ENCODE peak calls at places on chromosome 3, in nine cellular contexts. One of them, this sample, is unnamed.

GRCh38 chr3:180594631-180595348 is 7.2 kb upstream of the TTC14 start:
- DNase-seq in HFFc6: peak; percentile 59
- DNase-seq in non-pigmented ciliary epithelial cell: no peak
- DNase-seq in WTC11: no peak
- DNase-seq in H9: no peak
- DNase-seq in activated T-helper 1 cell treated with anti-CD3 and anti-CD28 coated beads, Interleukin-12 subunit alpha, Interleukin-12 subunit beta, Interleukin-2, Interleukin-4 antibody, amounts not matched to agents 30 ng/mL and 10 ng/mL and 1 ng/mL, durations not matched to agents 14 hours and 24 hours and 36 hours: no peak
- DNase-seq in hepatic stellate cell: peak; percentile 17
- DNase-seq in MCF 10A: peak; percentile 55
- DNase-seq in EH: peak; percentile 29
- DNase-seq in this sample: no peak

GRCh38 chr3:71581981-71582611 is 1.4 kb downstream of the FOXP1 start:
- DNase-seq in hepatic stellate cell: peak; percentile 24
- DNase-seq in H9: peak; percentile 69
- DNase-seq in MCF 10A: peak; percentile 60
- DNase-seq in EH: peak; percentile 67
- DNase-seq in activated T-helper 1 cell treated with anti-CD3 and anti-CD28 coated beads, Interleukin-12 subunit alpha, Interleukin-12 subunit beta, Interleukin-2, Interleukin-4 antibody, amounts not matched to agents 30 ng/mL and 10 ng/mL and 1 ng/mL, durations not matched to agents 14 hours and 24 hours and 36 hours: no peak
- DNase-seq in HFFc6: no peak
- DNase-seq in WTC11: peak; percentile 74
- DNase-seq in non-pigmented ciliary epithelial cell: no peak
- DNase-seq in this sample: peak; percentile 68

GRCh38 chr3:166879661-166880060 is 500.4 kb downstream of the ZBBX start:
- DNase-seq in non-pigmented ciliary epithelial cell: no peak
- DNase-seq in WTC11: no peak
- DNase-seq in MCF 10A: no peak
- DNase-seq in H9: no peak
- DNase-seq in activated T-helper 1 cell treated with anti-CD3 and anti-CD28 coated beads, Interleukin-12 subunit alpha, Interleukin-12 subunit beta, Interleukin-2, Interleukin-4 antibody, amounts not matched to agents 30 ng/mL and 10 ng/mL and 1 ng/mL, durations not matched to agents 14 hours and 24 hours and 36 hours: no peak
- DNase-seq in hepatic stellate cell: no peak
- DNase-seq in EH: no peak
- DNase-seq in HFFc6: no peak
- DNase-seq in this sample: no peak

GRCh38 chr3:31543375-31543774 is 10.7 kb downstream of the STT3B start:
- DNase-seq in H9: no peak
- DNase-seq in MCF 10A: no peak
- DNase-seq in hepatic stellate cell: no peak
- DNase-seq in HFFc6: no peak
- DNase-seq in WTC11: no peak
- DNase-seq in EH: peak; percentile 12
- DNase-seq in activated T-helper 1 cell treated with anti-CD3 and anti-CD28 coated beads, Interleukin-12 subunit alpha, Interleukin-12 subunit beta, Interleukin-2, Interleukin-4 antibody, amounts not matched to agents 30 ng/mL and 10 ng/mL and 1 ng/mL, durations not matched to agents 14 hours and 24 hours and 36 hours: no peak
- DNase-seq in non-pigmented ciliary epithelial cell: no peak
- DNase-seq in this sample: no peak

GRCh38 chr3:124768812-124769211 is 38.6 kb downstream of the UMPS start:
- DNase-seq in MCF 10A: peak; percentile 56
- DNase-seq in WTC11: peak; percentile 36
- DNase-seq in HFFc6: no peak
- DNase-seq in non-pigmented ciliary epithelial cell: no peak
- DNase-seq in EH: no peak
- DNase-seq in hepatic stellate cell: no peak
- DNase-seq in activated T-helper 1 cell treated with anti-CD3 and anti-CD28 coated beads, Interleukin-12 subunit alpha, Interleukin-12 subunit beta, Interleukin-2, Interleukin-4 antibody, amounts not matched to agents 30 ng/mL and 10 ng/mL and 1 ng/mL, durations not matched to agents 14 hours and 24 hours and 36 hours: no peak
- DNase-seq in H9: no peak
- DNase-seq in this sample: no peak

GRCh38 chr3:122621112-122621511 is 43.7 kb downstream of the PARP15 start:
- DNase-seq in HFFc6: no peak
- DNase-seq in EH: no peak
- DNase-seq in activated T-helper 1 cell treated with anti-CD3 and anti-CD28 coated beads, Interleukin-12 subunit alpha, Interleukin-12 subunit beta, Interleukin-2, Interleukin-4 antibody, amounts not matched to agents 30 ng/mL and 10 ng/mL and 1 ng/mL, durations not matched to agents 14 hours and 24 hours and 36 hours: no peak
- DNase-seq in hepatic stellate cell: no peak
- DNase-seq in WTC11: no peak
- DNase-seq in H9: no peak
- DNase-seq in MCF 10A: no peak
- DNase-seq in non-pigmented ciliary epithelial cell: no peak
- DNase-seq in this sample: no peak

GRCh38 chr3:14691239-14691638 is 16.3 kb downstream of the C3orf20 start:
- DNase-seq in activated T-helper 1 cell treated with anti-CD3 and anti-CD28 coated beads, Interleukin-12 subunit alpha, Interleukin-12 subunit beta, Interleukin-2, Interleukin-4 antibody, amounts not matched to agents 30 ng/mL and 10 ng/mL and 1 ng/mL, durations not matched to agents 14 hours and 24 hours and 36 hours: no peak
- DNase-seq in EH: no peak
- DNase-seq in H9: no peak
- DNase-seq in hepatic stellate cell: no peak
- DNase-seq in WTC11: no peak
- DNase-seq in MCF 10A: no peak
- DNase-seq in non-pigmented ciliary epithelial cell: no peak
- DNase-seq in HFFc6: no peak
- DNase-seq in this sample: no peak

GRCh38 chr3:73401616-73402265 is 223.0 kb downstream of the PDZRN3 start:
- DNase-seq in HFFc6: peak; percentile 39
- DNase-seq in hepatic stellate cell: no peak
- DNase-seq in MCF 10A: no peak
- DNase-seq in non-pigmented ciliary epithelial cell: no peak
- DNase-seq in activated T-helper 1 cell treated with anti-CD3 and anti-CD28 coated beads, Interleukin-12 subunit alpha, Interleukin-12 subunit beta, Interleukin-2, Interleukin-4 antibody, amounts not matched to agents 30 ng/mL and 10 ng/mL and 1 ng/mL, durations not matched to agents 14 hours and 24 hours and 36 hours: no peak
- DNase-seq in H9: no peak
- DNase-seq in EH: no peak
- DNase-seq in WTC11: no peak
- DNase-seq in this sample: peak; percentile 98

GRCh38 chr3:3110749-3111361 is 681 bp upstream of the IL5RA start:
- DNase-seq in EH: no peak
- DNase-seq in activated T-helper 1 cell treated with anti-CD3 and anti-CD28 coated beads, Interleukin-12 subunit alpha, Interleukin-12 subunit beta, Interleukin-2, Interleukin-4 antibody, amounts not matched to agents 30 ng/mL and 10 ng/mL and 1 ng/mL, durations not matched to agents 14 hours and 24 hours and 36 hours: no peak
- DNase-seq in HFFc6: no peak
- DNase-seq in non-pigmented ciliary epithelial cell: no peak
- DNase-seq in WTC11: no peak
- DNase-seq in MCF 10A: no peak
- DNase-seq in hepatic stellate cell: no peak
- DNase-seq in H9: no peak
- DNase-seq in this sample: no peak

GRCh38 chr3:10996345-10997050 is 4.0 kb downstream of the SLC6A1 start:
- DNase-seq in H9: no peak
- DNase-seq in hepatic stellate cell: no peak
- DNase-seq in WTC11: no peak
- DNase-seq in EH: no peak
- DNase-seq in non-pigmented ciliary epithelial cell: no peak
- DNase-seq in HFFc6: no peak
- DNase-seq in activated T-helper 1 cell treated with anti-CD3 and anti-CD28 coated beads, Interleukin-12 subunit alpha, Interleukin-12 subunit beta, Interleukin-2, Interleukin-4 antibody, amounts not matched to agents 30 ng/mL and 10 ng/mL and 1 ng/mL, durations not matched to agents 14 hours and 24 hours and 36 hours: no peak
- DNase-seq in MCF 10A: no peak
- DNase-seq in this sample: no peak

GRCh38 chr3:194561306-194561974 is 71.8 kb downstream of the TMEM44 start:
- DNase-seq in H9: no peak
- DNase-seq in HFFc6: peak; percentile 90
- DNase-seq in non-pigmented ciliary epithelial cell: peak; percentile 55
- DNase-seq in WTC11: no peak
- DNase-seq in EH: peak; percentile 91
- DNase-seq in activated T-helper 1 cell treated with anti-CD3 and anti-CD28 coated beads, Interleukin-12 subunit alpha, Interleukin-12 subunit beta, Interleukin-2, Interleukin-4 antibody, amounts not matched to agents 30 ng/mL and 10 ng/mL and 1 ng/mL, durations not matched to agents 14 hours and 24 hours and 36 hours: no peak
- DNase-seq in hepatic stellate cell: peak; percentile 63
- DNase-seq in MCF 10A: no peak
- DNase-seq in this sample: no peak

GRCh38 chr3:163476179-163476578 is 1602.1 kb downstream of the SI start:
- DNase-seq in hepatic stellate cell: no peak
- DNase-seq in non-pigmented ciliary epithelial cell: no peak
- DNase-seq in WTC11: no peak
- DNase-seq in EH: no peak
- DNase-seq in HFFc6: no peak
- DNase-seq in H9: no peak
- DNase-seq in MCF 10A: peak; percentile 43
- DNase-seq in activated T-helper 1 cell treated with anti-CD3 and anti-CD28 coated beads, Interleukin-12 subunit alpha, Interleukin-12 subunit beta, Interleukin-2, Interleukin-4 antibody, amounts not matched to agents 30 ng/mL and 10 ng/mL and 1 ng/mL, durations not matched to agents 14 hours and 24 hours and 36 hours: no peak
- DNase-seq in this sample: no peak

GRCh38 chr3:34634939-34635338 is 836.5 kb downstream of the PDCD6IP start:
- DNase-seq in EH: no peak
- DNase-seq in hepatic stellate cell: no peak
- DNase-seq in MCF 10A: no peak
- DNase-seq in non-pigmented ciliary epithelial cell: no peak
- DNase-seq in WTC11: no peak
- DNase-seq in HFFc6: no peak
- DNase-seq in activated T-helper 1 cell treated with anti-CD3 and anti-CD28 coated beads, Interleukin-12 subunit alpha, Interleukin-12 subunit beta, Interleukin-2, Interleukin-4 antibody, amounts not matched to agents 30 ng/mL and 10 ng/mL and 1 ng/mL, durations not matched to agents 14 hours and 24 hours and 36 hours: no peak
- DNase-seq in H9: no peak
- DNase-seq in this sample: no peak

GRCh38 chr3:50572158-50572557 is 2.8 kb downstream of the HEMK1 start:
- DNase-seq in non-pigmented ciliary epithelial cell: no peak
- DNase-seq in activated T-helper 1 cell treated with anti-CD3 and anti-CD28 coated beads, Interleukin-12 subunit alpha, Interleukin-12 subunit beta, Interleukin-2, Interleukin-4 antibody, amounts not matched to agents 30 ng/mL and 10 ng/mL and 1 ng/mL, durations not matched to agents 14 hours and 24 hours and 36 hours: peak; percentile 75
- DNase-seq in H9: peak; percentile 75
- DNase-seq in MCF 10A: peak; percentile 74
- DNase-seq in EH: peak; percentile 75
- DNase-seq in HFFc6: peak; percentile 51
- DNase-seq in WTC11: peak; percentile 76
- DNase-seq in hepatic stellate cell: peak; percentile 87
- DNase-seq in this sample: peak; percentile 83

GRCh38 chr3:119616056-119616455 is 18.4 kb downstream of the PLA1A start:
- DNase-seq in MCF 10A: no peak
- DNase-seq in hepatic stellate cell: no peak
- DNase-seq in WTC11: no peak
- DNase-seq in HFFc6: no peak
- DNase-seq in H9: no peak
- DNase-seq in non-pigmented ciliary epithelial cell: no peak
- DNase-seq in activated T-helper 1 cell treated with anti-CD3 and anti-CD28 coated beads, Interleukin-12 subunit alpha, Interleukin-12 subunit beta, Interleukin-2, Interleukin-4 antibody, amounts not matched to agents 30 ng/mL and 10 ng/mL and 1 ng/mL, durations not matched to agents 14 hours and 24 hours and 36 hours: no peak
- DNase-seq in EH: no peak
- DNase-seq in this sample: no peak

GRCh38 chr3:115272036-115272824 is 125.1 kb upstream of the ZBTB20 start:
- DNase-seq in EH: peak; percentile 87
- DNase-seq in hepatic stellate cell: no peak
- DNase-seq in MCF 10A: no peak
- DNase-seq in H9: no peak
- DNase-seq in WTC11: no peak
- DNase-seq in HFFc6: peak; percentile 19
- DNase-seq in activated T-helper 1 cell treated with anti-CD3 and anti-CD28 coated beads, Interleukin-12 subunit alpha, Interleukin-12 subunit beta, Interleukin-2, Interleukin-4 antibody, amounts not matched to agents 30 ng/mL and 10 ng/mL and 1 ng/mL, durations not matched to agents 14 hours and 24 hours and 36 hours: no peak
- DNase-seq in non-pigmented ciliary epithelial cell: no peak
- DNase-seq in this sample: no peak

GRCh38 chr3:183217548-183218321 is 35.3 kb upstream of the B3GNT5 start:
- DNase-seq in activated T-helper 1 cell treated with anti-CD3 and anti-CD28 coated beads, Interleukin-12 subunit alpha, Interleukin-12 subunit beta, Interleukin-2, Interleukin-4 antibody, amounts not matched to agents 30 ng/mL and 10 ng/mL and 1 ng/mL, durations not matched to agents 14 hours and 24 hours and 36 hours: no peak
- DNase-seq in hepatic stellate cell: no peak
- DNase-seq in H9: no peak
- DNase-seq in WTC11: no peak
- DNase-seq in non-pigmented ciliary epithelial cell: no peak
- DNase-seq in MCF 10A: no peak
- DNase-seq in HFFc6: no peak
- DNase-seq in EH: no peak
- DNase-seq in this sample: no peak

GRCh38 chr3:19972056-19972455 is 25.2 kb downstream of the RAB5A start:
- DNase-seq in activated T-helper 1 cell treated with anti-CD3 and anti-CD28 coated beads, Interleukin-12 subunit alpha, Interleukin-12 subunit beta, Interleukin-2, Interleukin-4 antibody, amounts not matched to agents 30 ng/mL and 10 ng/mL and 1 ng/mL, durations not matched to agents 14 hours and 24 hours and 36 hours: no peak
- DNase-seq in MCF 10A: peak; percentile 73
- DNase-seq in EH: peak; percentile 75
- DNase-seq in hepatic stellate cell: no peak
- DNase-seq in non-pigmented ciliary epithelial cell: peak; percentile 22
- DNase-seq in WTC11: no peak
- DNase-seq in HFFc6: peak; percentile 58
- DNase-seq in H9: no peak
- DNase-seq in this sample: no peak

GRCh38 chr3:52196977-52197376 is 983 bp upstream of the ALAS1 start:
- DNase-seq in non-pigmented ciliary epithelial cell: no peak
- DNase-seq in WTC11: no peak
- DNase-seq in hepatic stellate cell: no peak
- DNase-seq in EH: no peak
- DNase-seq in activated T-helper 1 cell treated with anti-CD3 and anti-CD28 coated beads, Interleukin-12 subunit alpha, Interleukin-12 subunit beta, Interleukin-2, Interleukin-4 antibody, amounts not matched to agents 30 ng/mL and 10 ng/mL and 1 ng/mL, durations not matched to agents 14 hours and 24 hours and 36 hours: no peak
- DNase-seq in HFFc6: no peak
- DNase-seq in MCF 10A: peak; percentile 45
- DNase-seq in H9: no peak
- DNase-seq in this sample: no peak

GRCh38 chr3:155995525-155996370 is 124.6 kb upstream of the KCNAB1 start:
- DNase-seq in EH: peak; percentile 60
- DNase-seq in non-pigmented ciliary epithelial cell: peak; percentile 48
- DNase-seq in WTC11: no peak
- DNase-seq in HFFc6: peak; percentile 57
- DNase-seq in H9: no peak
- DNase-seq in hepatic stellate cell: peak; percentile 51
- DNase-seq in activated T-helper 1 cell treated with anti-CD3 and anti-CD28 coated beads, Interleukin-12 subunit alpha, Interleukin-12 subunit beta, Interleukin-2, Interleukin-4 antibody, amounts not matched to agents 30 ng/mL and 10 ng/mL and 1 ng/mL, durations not matched to agents 14 hours and 24 hours and 36 hours: no peak
- DNase-seq in MCF 10A: peak; percentile 59
- DNase-seq in this sample: no peak

GRCh38 chr3:177934001-177934891 is 602.0 kb upstream of the KCNMB2 start:
- DNase-seq in HFFc6: peak; percentile 68
- DNase-seq in activated T-helper 1 cell treated with anti-CD3 and anti-CD28 coated beads, Interleukin-12 subunit alpha, Interleukin-12 subunit beta, Interleukin-2, Interleukin-4 antibody, amounts not matched to agents 30 ng/mL and 10 ng/mL and 1 ng/mL, durations not matched to agents 14 hours and 24 hours and 36 hours: no peak
- DNase-seq in hepatic stellate cell: no peak
- DNase-seq in MCF 10A: no peak
- DNase-seq in EH: peak; percentile 92
- DNase-seq in non-pigmented ciliary epithelial cell: peak; percentile 81
- DNase-seq in H9: no peak
- DNase-seq in WTC11: no peak
- DNase-seq in this sample: peak; percentile 69

GRCh38 chr3:187839422-187839821 is 94.2 kb upstream of the BCL6 start:
- DNase-seq in activated T-helper 1 cell treated with anti-CD3 and anti-CD28 coated beads, Interleukin-12 subunit alpha, Interleukin-12 subunit beta, Interleukin-2, Interleukin-4 antibody, amounts not matched to agents 30 ng/mL and 10 ng/mL and 1 ng/mL, durations not matched to agents 14 hours and 24 hours and 36 hours: no peak
- DNase-seq in HFFc6: no peak
- DNase-seq in MCF 10A: no peak
- DNase-seq in EH: no peak
- DNase-seq in non-pigmented ciliary epithelial cell: no peak
- DNase-seq in H9: no peak
- DNase-seq in WTC11: no peak
- DNase-seq in hepatic stellate cell: no peak
- DNase-seq in this sample: no peak

GRCh38 chr3:122890077-122890484 is 95.2 kb downstream of the SLC49A4 start:
- DNase-seq in hepatic stellate cell: no peak
- DNase-seq in activated T-helper 1 cell treated with anti-CD3 and anti-CD28 coated beads, Interleukin-12 subunit alpha, Interleukin-12 subunit beta, Interleukin-2, Interleukin-4 antibody, amounts not matched to agents 30 ng/mL and 10 ng/mL and 1 ng/mL, durations not matched to agents 14 hours and 24 hours and 36 hours: no peak
- DNase-seq in WTC11: peak; percentile 32
- DNase-seq in H9: peak; percentile 91
- DNase-seq in non-pigmented ciliary epithelial cell: peak; percentile 14
- DNase-seq in EH: peak; percentile 48
- DNase-seq in HFFc6: peak; percentile 18
- DNase-seq in MCF 10A: peak; percentile 80
- DNase-seq in this sample: peak; percentile 94

GRCh38 chr3:16513141-16514020 is at the start of gene RFTN1:
- DNase-seq in WTC11: peak; percentile 41
- DNase-seq in EH: peak; percentile 81
- DNase-seq in non-pigmented ciliary epithelial cell: no peak
- DNase-seq in HFFc6: peak; percentile 60
- DNase-seq in hepatic stellate cell: peak; percentile 76
- DNase-seq in activated T-helper 1 cell treated with anti-CD3 and anti-CD28 coated beads, Interleukin-12 subunit alpha, Interleukin-12 subunit beta, Interleukin-2, Interleukin-4 antibody, amounts not matched to agents 30 ng/mL and 10 ng/mL and 1 ng/mL, durations not matched to agents 14 hours and 24 hours and 36 hours: peak; percentile 49
- DNase-seq in H9: peak; percentile 45
- DNase-seq in MCF 10A: peak; percentile 27
- DNase-seq in this sample: peak; percentile 85

GRCh38 chr3:144312702-144313101 is 341.1 kb downstream of the DIPK2A start:
- DNase-seq in MCF 10A: no peak
- DNase-seq in non-pigmented ciliary epithelial cell: no peak
- DNase-seq in WTC11: no peak
- DNase-seq in activated T-helper 1 cell treated with anti-CD3 and anti-CD28 coated beads, Interleukin-12 subunit alpha, Interleukin-12 subunit beta, Interleukin-2, Interleukin-4 antibody, amounts not matched to agents 30 ng/mL and 10 ng/mL and 1 ng/mL, durations not matched to agents 14 hours and 24 hours and 36 hours: no peak
- DNase-seq in EH: no peak
- DNase-seq in H9: no peak
- DNase-seq in HFFc6: no peak
- DNase-seq in hepatic stellate cell: no peak
- DNase-seq in this sample: no peak

GRCh38 chr3:184597783-184598182 is 36.2 kb downstream of the EPHB3 start:
- DNase-seq in activated T-helper 1 cell treated with anti-CD3 and anti-CD28 coated beads, Interleukin-12 subunit alpha, Interleukin-12 subunit beta, Interleukin-2, Interleukin-4 antibody, amounts not matched to agents 30 ng/mL and 10 ng/mL and 1 ng/mL, durations not matched to agents 14 hours and 24 hours and 36 hours: no peak
- DNase-seq in non-pigmented ciliary epithelial cell: no peak
- DNase-seq in WTC11: no peak
- DNase-seq in HFFc6: no peak
- DNase-seq in H9: no peak
- DNase-seq in hepatic stellate cell: no peak
- DNase-seq in EH: no peak
- DNase-seq in MCF 10A: no peak
- DNase-seq in this sample: peak; percentile 37

GRCh38 chr3:128879991-128880390 is 571 bp downstream of the ACAD9 start:
- DNase-seq in hepatic stellate cell: no peak
- DNase-seq in non-pigmented ciliary epithelial cell: no peak
- DNase-seq in H9: no peak
- DNase-seq in EH: no peak
- DNase-seq in activated T-helper 1 cell treated with anti-CD3 and anti-CD28 coated beads, Interleukin-12 subunit alpha, Interleukin-12 subunit beta, Interleukin-2, Interleukin-4 antibody, amounts not matched to agents 30 ng/mL and 10 ng/mL and 1 ng/mL, durations not matched to agents 14 hours and 24 hours and 36 hours: no peak
- DNase-seq in HFFc6: no peak
- DNase-seq in WTC11: no peak
- DNase-seq in MCF 10A: no peak
- DNase-seq in this sample: no peak

GRCh38 chr3:158918008-158918407 is 116.2 kb downstream of the MFSD1 start:
- DNase-seq in activated T-helper 1 cell treated with anti-CD3 and anti-CD28 coated beads, Interleukin-12 subunit alpha, Interleukin-12 subunit beta, Interleukin-2, Interleukin-4 antibody, amounts not matched to agents 30 ng/mL and 10 ng/mL and 1 ng/mL, durations not matched to agents 14 hours and 24 hours and 36 hours: no peak
- DNase-seq in non-pigmented ciliary epithelial cell: peak; percentile 57
- DNase-seq in HFFc6: peak; percentile 73
- DNase-seq in hepatic stellate cell: peak; percentile 20
- DNase-seq in H9: peak; percentile 75
- DNase-seq in EH: peak; percentile 85
- DNase-seq in MCF 10A: peak; percentile 70
- DNase-seq in WTC11: peak; percentile 72
- DNase-seq in this sample: peak; percentile 81

GRCh38 chr3:38126121-38126892 is 10.6 kb downstream of the ACAA1 start:
- DNase-seq in activated T-helper 1 cell treated with anti-CD3 and anti-CD28 coated beads, Interleukin-12 subunit alpha, Interleukin-12 subunit beta, Interleukin-2, Interleukin-4 antibody, amounts not matched to agents 30 ng/mL and 10 ng/mL and 1 ng/mL, durations not matched to agents 14 hours and 24 hours and 36 hours: no peak
- DNase-seq in EH: no peak
- DNase-seq in MCF 10A: no peak
- DNase-seq in H9: no peak
- DNase-seq in hepatic stellate cell: no peak
- DNase-seq in non-pigmented ciliary epithelial cell: no peak
- DNase-seq in HFFc6: no peak
- DNase-seq in WTC11: no peak
- DNase-seq in this sample: peak; percentile 40

GRCh38 chr3:15405448-15406050 is 21.8 kb downstream of the METTL6 start:
- DNase-seq in hepatic stellate cell: peak; percentile 24
- DNase-seq in EH: peak; percentile 67
- DNase-seq in non-pigmented ciliary epithelial cell: no peak
- DNase-seq in H9: no peak
- DNase-seq in MCF 10A: peak; percentile 59
- DNase-seq in WTC11: no peak
- DNase-seq in HFFc6: peak; percentile 61
- DNase-seq in activated T-helper 1 cell treated with anti-CD3 and anti-CD28 coated beads, Interleukin-12 subunit alpha, Interleukin-12 subunit beta, Interleukin-2, Interleukin-4 antibody, amounts not matched to agents 30 ng/mL and 10 ng/mL and 1 ng/mL, durations not matched to agents 14 hours and 24 hours and 36 hours: no peak
- DNase-seq in this sample: no peak

GRCh38 chr3:178246004-178246403 is 290.2 kb upstream of the KCNMB2 start:
- DNase-seq in WTC11: no peak
- DNase-seq in HFFc6: no peak
- DNase-seq in non-pigmented ciliary epithelial cell: no peak
- DNase-seq in H9: no peak
- DNase-seq in hepatic stellate cell: no peak
- DNase-seq in activated T-helper 1 cell treated with anti-CD3 and anti-CD28 coated beads, Interleukin-12 subunit alpha, Interleukin-12 subunit beta, Interleukin-2, Interleukin-4 antibody, amounts not matched to agents 30 ng/mL and 10 ng/mL and 1 ng/mL, durations not matched to agents 14 hours and 24 hours and 36 hours: no peak
- DNase-seq in EH: no peak
- DNase-seq in MCF 10A: no peak
- DNase-seq in this sample: no peak